ENCODE peak calls at places on chromosome 12, in seven cellular contexts. One of them, this sample, is unnamed.

GRCh38 chr12:52126605-52127578 is 47.4 kb downstream of the SMIM41 start:
- DNase-seq in RCC 7860: no peak
- DNase-seq in NCI-H1105: no peak
- DNase-seq in HuH-7: peak
- DNase-seq in hippocampal formation: no peak
- DNase-seq in endothelial cell: peak
- DNase-seq in amygdala: no peak
- DNase-seq in this sample: no peak

GRCh38 chr12:51062631-51063397 is 14.7 kb downstream of the LETMD1 start:
- DNase-seq in RCC 7860: no peak
- DNase-seq in NCI-H1105: no peak
- DNase-seq in HuH-7: no peak
- DNase-seq in hippocampal formation: no peak
- DNase-seq in endothelial cell: no peak
- DNase-seq in amygdala: no peak
- DNase-seq in this sample: no peak

GRCh38 chr12:6606331-6607131 is 648 bp downstream of the CHD4 start:
- DNase-seq in RCC 7860: peak
- DNase-seq in NCI-H1105: peak
- DNase-seq in HuH-7: peak
- DNase-seq in hippocampal formation: peak
- DNase-seq in endothelial cell: peak
- DNase-seq in amygdala: peak
- DNase-seq in this sample: no peak

GRCh38 chr12:131057722-131058515 is 104.2 kb downstream of the ADGRD1 start:
- DNase-seq in RCC 7860: no peak
- DNase-seq in NCI-H1105: no peak
- DNase-seq in HuH-7: no peak
- DNase-seq in hippocampal formation: no peak
- DNase-seq in endothelial cell: no peak
- DNase-seq in amygdala: no peak
- DNase-seq in this sample: no peak

GRCh38 chr12:911191-911826 is 38.2 kb downstream of the RAD52 start:
- DNase-seq in RCC 7860: no peak
- DNase-seq in NCI-H1105: no peak
- DNase-seq in HuH-7: no peak
- DNase-seq in hippocampal formation: no peak
- DNase-seq in endothelial cell: no peak
- DNase-seq in amygdala: no peak
- DNase-seq in this sample: no peak

GRCh38 chr12:53500119-53500775 is 836 bp upstream of the TARBP2 start:
- DNase-seq in RCC 7860: no peak
- DNase-seq in NCI-H1105: no peak
- DNase-seq in HuH-7: peak
- DNase-seq in hippocampal formation: no peak
- DNase-seq in endothelial cell: no peak
- DNase-seq in amygdala: peak
- DNase-seq in this sample: no peak

GRCh38 chr12:106228320-106228710 is 19.5 kb downstream of the CKAP4 start:
- DNase-seq in RCC 7860: no peak
- DNase-seq in NCI-H1105: no peak
- DNase-seq in HuH-7: no peak
- DNase-seq in hippocampal formation: no peak
- DNase-seq in endothelial cell: no peak
- DNase-seq in amygdala: no peak
- DNase-seq in this sample: no peak

GRCh38 chr12:53719649-53720048 is 7.6 kb downstream of the CALCOCO1 start:
- DNase-seq in RCC 7860: no peak
- DNase-seq in NCI-H1105: no peak
- DNase-seq in HuH-7: no peak
- DNase-seq in hippocampal formation: no peak
- DNase-seq in endothelial cell: no peak
- DNase-seq in amygdala: no peak
- DNase-seq in this sample: no peak

GRCh38 chr12:127008758-127009403 is 1258.1 kb upstream of the TMEM132C start:
- DNase-seq in RCC 7860: no peak
- DNase-seq in NCI-H1105: no peak
- DNase-seq in HuH-7: peak
- DNase-seq in hippocampal formation: no peak
- DNase-seq in endothelial cell: no peak
- DNase-seq in amygdala: no peak
- DNase-seq in this sample: no peak

GRCh38 chr12:127811988-127812387 is 455.0 kb upstream of the TMEM132C start:
- DNase-seq in RCC 7860: no peak
- DNase-seq in NCI-H1105: no peak
- DNase-seq in HuH-7: no peak
- DNase-seq in hippocampal formation: no peak
- DNase-seq in endothelial cell: no peak
- DNase-seq in amygdala: no peak
- DNase-seq in this sample: no peak

GRCh38 chr12:46770501-46771183 is 55.2 kb downstream of the SLC38A4 start:
- DNase-seq in RCC 7860: no peak
- DNase-seq in NCI-H1105: no peak
- DNase-seq in HuH-7: peak
- DNase-seq in hippocampal formation: no peak
- DNase-seq in endothelial cell: no peak
- DNase-seq in amygdala: no peak
- DNase-seq in this sample: no peak

GRCh38 chr12:12010277-12011031 is 60.3 kb upstream of the BCL2L14 start:
- DNase-seq in RCC 7860: peak
- DNase-seq in NCI-H1105: no peak
- DNase-seq in HuH-7: no peak
- DNase-seq in hippocampal formation: peak
- DNase-seq in endothelial cell: no peak
- DNase-seq in amygdala: peak
- DNase-seq in this sample: peak

GRCh38 chr12:122350444-122350843 is 72.0 kb downstream of the CLIP1 start:
- DNase-seq in RCC 7860: no peak
- DNase-seq in NCI-H1105: no peak
- DNase-seq in HuH-7: no peak
- DNase-seq in hippocampal formation: peak
- DNase-seq in endothelial cell: no peak
- DNase-seq in amygdala: no peak
- DNase-seq in this sample: no peak

GRCh38 chr12:39145175-39145999 is 240.0 kb upstream of the CPNE8 start:
- DNase-seq in RCC 7860: no peak
- DNase-seq in NCI-H1105: no peak
- DNase-seq in HuH-7: no peak
- DNase-seq in hippocampal formation: peak
- DNase-seq in endothelial cell: peak
- DNase-seq in amygdala: peak
- DNase-seq in this sample: no peak

GRCh38 chr12:106049105-106049504 is 89.6 kb downstream of the NUAK1 start:
- DNase-seq in RCC 7860: no peak
- DNase-seq in NCI-H1105: no peak
- DNase-seq in HuH-7: no peak
- DNase-seq in hippocampal formation: peak
- DNase-seq in endothelial cell: no peak
- DNase-seq in amygdala: no peak
- DNase-seq in this sample: no peak

GRCh38 chr12:98998697-98999299 is 353.7 kb downstream of the APAF1 start:
- DNase-seq in RCC 7860: peak
- DNase-seq in NCI-H1105: peak
- DNase-seq in HuH-7: peak
- DNase-seq in hippocampal formation: no peak
- DNase-seq in endothelial cell: no peak
- DNase-seq in amygdala: no peak
- DNase-seq in this sample: peak

GRCh38 chr12:76272292-76272691 is 75.9 kb downstream of the BBS10 start:
- DNase-seq in RCC 7860: no peak
- DNase-seq in NCI-H1105: no peak
- DNase-seq in HuH-7: no peak
- DNase-seq in hippocampal formation: peak
- DNase-seq in endothelial cell: no peak
- DNase-seq in amygdala: peak
- DNase-seq in this sample: no peak

GRCh38 chr12:6851153-6851920 is at the start of gene CDCA3:
- DNase-seq in RCC 7860: peak
- DNase-seq in NCI-H1105: peak
- DNase-seq in HuH-7: peak
- DNase-seq in hippocampal formation: peak
- DNase-seq in endothelial cell: peak
- DNase-seq in amygdala: peak
- DNase-seq in this sample: peak

GRCh38 chr12:128817115-128818015 is 6.4 kb downstream of the SLC15A4 start:
- DNase-seq in RCC 7860: peak
- DNase-seq in NCI-H1105: no peak
- DNase-seq in HuH-7: no peak
- DNase-seq in hippocampal formation: peak
- DNase-seq in endothelial cell: no peak
- DNase-seq in amygdala: no peak
- DNase-seq in this sample: no peak

GRCh38 chr12:32107376-32108267 is 975 bp downstream of the BICD1 start:
- DNase-seq in RCC 7860: peak
- DNase-seq in NCI-H1105: no peak
- DNase-seq in HuH-7: no peak
- DNase-seq in hippocampal formation: peak
- DNase-seq in endothelial cell: peak
- DNase-seq in amygdala: peak
- DNase-seq in this sample: no peak

GRCh38 chr12:55829967-55830600 is 697 bp upstream of the DNAJC14 start:
- DNase-seq in RCC 7860: no peak
- DNase-seq in NCI-H1105: no peak
- DNase-seq in HuH-7: peak
- DNase-seq in hippocampal formation: peak
- DNase-seq in endothelial cell: peak
- DNase-seq in amygdala: peak
- DNase-seq in this sample: no peak

GRCh38 chr12:31245822-31246469 is 80.0 kb downstream of the SINHCAF start:
- DNase-seq in RCC 7860: no peak
- DNase-seq in NCI-H1105: no peak
- DNase-seq in HuH-7: peak
- DNase-seq in hippocampal formation: no peak
- DNase-seq in endothelial cell: no peak
- DNase-seq in amygdala: no peak
- DNase-seq in this sample: no peak

GRCh38 chr12:114439833-114440449 is 34.0 kb upstream of the TBX5 start:
- DNase-seq in RCC 7860: no peak
- DNase-seq in NCI-H1105: no peak
- DNase-seq in HuH-7: no peak
- DNase-seq in hippocampal formation: no peak
- DNase-seq in endothelial cell: no peak
- DNase-seq in amygdala: no peak
- DNase-seq in this sample: no peak

GRCh38 chr12:57866308-57867019 is 19.9 kb upstream of the CTDSP2 start:
- DNase-seq in RCC 7860: no peak
- DNase-seq in NCI-H1105: no peak
- DNase-seq in HuH-7: no peak
- DNase-seq in hippocampal formation: no peak
- DNase-seq in endothelial cell: no peak
- DNase-seq in amygdala: no peak
- DNase-seq in this sample: no peak

GRCh38 chr12:27359578-27360340 is 27.1 kb downstream of the BMAL2 start:
- DNase-seq in RCC 7860: no peak
- DNase-seq in NCI-H1105: peak
- DNase-seq in HuH-7: no peak
- DNase-seq in hippocampal formation: no peak
- DNase-seq in endothelial cell: no peak
- DNase-seq in amygdala: no peak
- DNase-seq in this sample: no peak

GRCh38 chr12:104998423-104999346 is 12.6 kb downstream of the NOPCHAP1 start:
- DNase-seq in RCC 7860: no peak
- DNase-seq in NCI-H1105: peak
- DNase-seq in HuH-7: no peak
- DNase-seq in hippocampal formation: no peak
- DNase-seq in endothelial cell: no peak
- DNase-seq in amygdala: no peak
- DNase-seq in this sample: peak

GRCh38 chr12:99505805-99506204 is 141.7 kb upstream of the GARIN6 start:
- DNase-seq in RCC 7860: no peak
- DNase-seq in NCI-H1105: no peak
- DNase-seq in HuH-7: no peak
- DNase-seq in hippocampal formation: no peak
- DNase-seq in endothelial cell: no peak
- DNase-seq in amygdala: no peak
- DNase-seq in this sample: no peak

GRCh38 chr12:8886515-8887284 is 27.6 kb upstream of the PHC1 start:
- DNase-seq in RCC 7860: no peak
- DNase-seq in NCI-H1105: no peak
- DNase-seq in HuH-7: no peak
- DNase-seq in hippocampal formation: no peak
- DNase-seq in endothelial cell: no peak
- DNase-seq in amygdala: no peak
- DNase-seq in this sample: no peak

GRCh38 chr12:85445060-85445938 is 165.3 kb downstream of the ALX1 start:
- DNase-seq in RCC 7860: peak
- DNase-seq in NCI-H1105: no peak
- DNase-seq in HuH-7: no peak
- DNase-seq in hippocampal formation: no peak
- DNase-seq in endothelial cell: no peak
- DNase-seq in amygdala: no peak
- DNase-seq in this sample: no peak

GRCh38 chr12:48810817-48811453 is 7.4 kb upstream of the CACNB3 start:
- DNase-seq in RCC 7860: no peak
- DNase-seq in NCI-H1105: no peak
- DNase-seq in HuH-7: no peak
- DNase-seq in hippocampal formation: no peak
- DNase-seq in endothelial cell: no peak
- DNase-seq in amygdala: no peak
- DNase-seq in this sample: no peak